ENCODE peak calls at places on chromosomes 13 and 19, in seven cellular contexts. One of them, this sample, is unnamed.

GRCh38 chr13:107450426-107450825 is 764.9 kb downstream of the LIG4 start:
- DNase-seq in germinal center: no peak
- DNase-seq in non-pigmented ciliary epithelial cell: no peak
- DNase-seq in small intestine: no peak
- DNase-seq in nucleus accumbens: no peak
- DNase-seq in mammary epithelial cell: no peak
- DNase-seq in stimulated activated CD4-positive, alpha-beta T cell treated with anti-CD3 and anti-CD28 coated beads, Interleukin-1b, Interleukin-23, amount 100 ng/mL, for 24 hours: no peak
- DNase-seq in this sample: no peak

GRCh38 chr13:57716295-57716694 is 84.8 kb downstream of the PCDH17 start:
- DNase-seq in small intestine: no peak
- DNase-seq in mammary epithelial cell: no peak
- DNase-seq in nucleus accumbens: no peak
- DNase-seq in non-pigmented ciliary epithelial cell: no peak
- DNase-seq in stimulated activated CD4-positive, alpha-beta T cell treated with anti-CD3 and anti-CD28 coated beads, Interleukin-1b, Interleukin-23, amount 100 ng/mL, for 24 hours: no peak
- DNase-seq in germinal center: no peak
- DNase-seq in this sample: no peak

GRCh38 chr19:41339936-41340335 is 13.8 kb downstream of the TGFB1 start:
- DNase-seq in stimulated activated CD4-positive, alpha-beta T cell treated with anti-CD3 and anti-CD28 coated beads, Interleukin-1b, Interleukin-23, amount 100 ng/mL, for 24 hours: no peak
- DNase-seq in small intestine: no peak
- DNase-seq in mammary epithelial cell: no peak
- DNase-seq in nucleus accumbens: no peak
- DNase-seq in non-pigmented ciliary epithelial cell: no peak
- DNase-seq in germinal center: no peak
- DNase-seq in this sample: no peak

GRCh38 chr13:29758591-29759114 is 91.8 kb downstream of the UBL3 start:
- DNase-seq in nucleus accumbens: no peak
- DNase-seq in stimulated activated CD4-positive, alpha-beta T cell treated with anti-CD3 and anti-CD28 coated beads, Interleukin-1b, Interleukin-23, amount 100 ng/mL, for 24 hours: peak
- DNase-seq in germinal center: peak
- DNase-seq in non-pigmented ciliary epithelial cell: no peak
- DNase-seq in small intestine: peak
- DNase-seq in mammary epithelial cell: peak
- DNase-seq in this sample: no peak

GRCh38 chr13:41552031-41552430 is 94.7 kb downstream of the RGCC start:
- DNase-seq in small intestine: no peak
- DNase-seq in mammary epithelial cell: no peak
- DNase-seq in germinal center: no peak
- DNase-seq in stimulated activated CD4-positive, alpha-beta T cell treated with anti-CD3 and anti-CD28 coated beads, Interleukin-1b, Interleukin-23, amount 100 ng/mL, for 24 hours: no peak
- DNase-seq in nucleus accumbens: no peak
- DNase-seq in non-pigmented ciliary epithelial cell: no peak
- DNase-seq in this sample: no peak

GRCh38 chr19:46766569-46767317 is 20.5 kb upstream of the STRN4 start:
- DNase-seq in germinal center: peak
- DNase-seq in stimulated activated CD4-positive, alpha-beta T cell treated with anti-CD3 and anti-CD28 coated beads, Interleukin-1b, Interleukin-23, amount 100 ng/mL, for 24 hours: no peak
- DNase-seq in non-pigmented ciliary epithelial cell: no peak
- DNase-seq in nucleus accumbens: no peak
- DNase-seq in small intestine: peak
- DNase-seq in mammary epithelial cell: no peak
- DNase-seq in this sample: no peak

GRCh38 chr19:37519890-37520289 is 13.2 kb downstream of the ZNF793 start:
- DNase-seq in nucleus accumbens: no peak
- DNase-seq in non-pigmented ciliary epithelial cell: peak
- DNase-seq in mammary epithelial cell: peak
- DNase-seq in germinal center: no peak
- DNase-seq in stimulated activated CD4-positive, alpha-beta T cell treated with anti-CD3 and anti-CD28 coated beads, Interleukin-1b, Interleukin-23, amount 100 ng/mL, for 24 hours: no peak
- DNase-seq in small intestine: no peak
- DNase-seq in this sample: no peak

GRCh38 chr13:20477394-20477793 is 48.3 kb downstream of the CRYL1 start:
- DNase-seq in small intestine: no peak
- DNase-seq in germinal center: no peak
- DNase-seq in stimulated activated CD4-positive, alpha-beta T cell treated with anti-CD3 and anti-CD28 coated beads, Interleukin-1b, Interleukin-23, amount 100 ng/mL, for 24 hours: no peak
- DNase-seq in nucleus accumbens: no peak
- DNase-seq in mammary epithelial cell: no peak
- DNase-seq in non-pigmented ciliary epithelial cell: no peak
- DNase-seq in this sample: no peak

GRCh38 chr19:41774515-41774980 is 19.2 kb downstream of the CEACAM6 start:
- DNase-seq in germinal center: no peak
- DNase-seq in stimulated activated CD4-positive, alpha-beta T cell treated with anti-CD3 and anti-CD28 coated beads, Interleukin-1b, Interleukin-23, amount 100 ng/mL, for 24 hours: peak
- DNase-seq in mammary epithelial cell: peak
- DNase-seq in non-pigmented ciliary epithelial cell: no peak
- DNase-seq in small intestine: peak
- DNase-seq in nucleus accumbens: no peak
- DNase-seq in this sample: no peak

GRCh38 chr13:114013952-114014629 is 40.2 kb upstream of the C13orf46 start:
- DNase-seq in small intestine: no peak
- DNase-seq in stimulated activated CD4-positive, alpha-beta T cell treated with anti-CD3 and anti-CD28 coated beads, Interleukin-1b, Interleukin-23, amount 100 ng/mL, for 24 hours: no peak
- DNase-seq in non-pigmented ciliary epithelial cell: no peak
- DNase-seq in germinal center: no peak
- DNase-seq in nucleus accumbens: no peak
- DNase-seq in mammary epithelial cell: no peak
- DNase-seq in this sample: no peak

GRCh38 chr19:48480151-48480475 is 10.9 kb downstream of the CYTH2 start:
- DNase-seq in non-pigmented ciliary epithelial cell: no peak
- DNase-seq in nucleus accumbens: peak
- DNase-seq in small intestine: no peak
- DNase-seq in stimulated activated CD4-positive, alpha-beta T cell treated with anti-CD3 and anti-CD28 coated beads, Interleukin-1b, Interleukin-23, amount 100 ng/mL, for 24 hours: no peak
- DNase-seq in germinal center: no peak
- DNase-seq in mammary epithelial cell: no peak
- DNase-seq in this sample: peak

GRCh38 chr19:48970923-48971395 is 5.8 kb downstream of the FTL start:
- DNase-seq in stimulated activated CD4-positive, alpha-beta T cell treated with anti-CD3 and anti-CD28 coated beads, Interleukin-1b, Interleukin-23, amount 100 ng/mL, for 24 hours: peak
- DNase-seq in nucleus accumbens: peak
- DNase-seq in non-pigmented ciliary epithelial cell: no peak
- DNase-seq in small intestine: peak
- DNase-seq in germinal center: peak
- DNase-seq in mammary epithelial cell: no peak
- DNase-seq in this sample: peak

GRCh38 chr13:29767006-29767405 is 83.4 kb downstream of the UBL3 start:
- DNase-seq in germinal center: no peak
- DNase-seq in nucleus accumbens: no peak
- DNase-seq in non-pigmented ciliary epithelial cell: no peak
- DNase-seq in stimulated activated CD4-positive, alpha-beta T cell treated with anti-CD3 and anti-CD28 coated beads, Interleukin-1b, Interleukin-23, amount 100 ng/mL, for 24 hours: no peak
- DNase-seq in mammary epithelial cell: no peak
- DNase-seq in small intestine: no peak
- DNase-seq in this sample: no peak

GRCh38 chr19:22446605-22447004 is 24.5 kb upstream of the ZNF98 start:
- DNase-seq in mammary epithelial cell: no peak
- DNase-seq in non-pigmented ciliary epithelial cell: no peak
- DNase-seq in stimulated activated CD4-positive, alpha-beta T cell treated with anti-CD3 and anti-CD28 coated beads, Interleukin-1b, Interleukin-23, amount 100 ng/mL, for 24 hours: no peak
- DNase-seq in germinal center: no peak
- DNase-seq in small intestine: no peak
- DNase-seq in nucleus accumbens: no peak
- DNase-seq in this sample: no peak

GRCh38 chr13:42108217-42108616 is 59.8 kb downstream of the DGKH start:
- DNase-seq in stimulated activated CD4-positive, alpha-beta T cell treated with anti-CD3 and anti-CD28 coated beads, Interleukin-1b, Interleukin-23, amount 100 ng/mL, for 24 hours: no peak
- DNase-seq in mammary epithelial cell: no peak
- DNase-seq in small intestine: no peak
- DNase-seq in germinal center: no peak
- DNase-seq in non-pigmented ciliary epithelial cell: no peak
- DNase-seq in nucleus accumbens: no peak
- DNase-seq in this sample: no peak

GRCh38 chr19:17871878-17872250 is at the start of gene SLC5A5:
- DNase-seq in germinal center: no peak
- DNase-seq in mammary epithelial cell: no peak
- DNase-seq in small intestine: no peak
- DNase-seq in non-pigmented ciliary epithelial cell: no peak
- DNase-seq in stimulated activated CD4-positive, alpha-beta T cell treated with anti-CD3 and anti-CD28 coated beads, Interleukin-1b, Interleukin-23, amount 100 ng/mL, for 24 hours: no peak
- DNase-seq in nucleus accumbens: no peak
- DNase-seq in this sample: no peak

GRCh38 chr19:18322318-18322758 is 538 bp downstream of the LSM4 start:
- DNase-seq in stimulated activated CD4-positive, alpha-beta T cell treated with anti-CD3 and anti-CD28 coated beads, Interleukin-1b, Interleukin-23, amount 100 ng/mL, for 24 hours: no peak
- DNase-seq in non-pigmented ciliary epithelial cell: no peak
- DNase-seq in mammary epithelial cell: no peak
- DNase-seq in small intestine: peak
- DNase-seq in nucleus accumbens: no peak
- DNase-seq in germinal center: peak
- DNase-seq in this sample: no peak

GRCh38 chr13:113089693-113090414 is 15.7 kb upstream of the F7 start:
- DNase-seq in mammary epithelial cell: no peak
- DNase-seq in non-pigmented ciliary epithelial cell: no peak
- DNase-seq in germinal center: no peak
- DNase-seq in small intestine: no peak
- DNase-seq in nucleus accumbens: no peak
- DNase-seq in stimulated activated CD4-positive, alpha-beta T cell treated with anti-CD3 and anti-CD28 coated beads, Interleukin-1b, Interleukin-23, amount 100 ng/mL, for 24 hours: no peak
- DNase-seq in this sample: no peak

GRCh38 chr13:106440846-106441245 is 94.6 kb downstream of the EFNB2 start:
- DNase-seq in small intestine: no peak
- DNase-seq in mammary epithelial cell: no peak
- DNase-seq in nucleus accumbens: no peak
- DNase-seq in non-pigmented ciliary epithelial cell: no peak
- DNase-seq in stimulated activated CD4-positive, alpha-beta T cell treated with anti-CD3 and anti-CD28 coated beads, Interleukin-1b, Interleukin-23, amount 100 ng/mL, for 24 hours: no peak
- DNase-seq in germinal center: no peak
- DNase-seq in this sample: no peak

GRCh38 chr19:49685845-49686332 is 3.5 kb upstream of the ADM5 start:
- DNase-seq in non-pigmented ciliary epithelial cell: no peak
- DNase-seq in small intestine: no peak
- DNase-seq in nucleus accumbens: no peak
- DNase-seq in stimulated activated CD4-positive, alpha-beta T cell treated with anti-CD3 and anti-CD28 coated beads, Interleukin-1b, Interleukin-23, amount 100 ng/mL, for 24 hours: no peak
- DNase-seq in mammary epithelial cell: no peak
- DNase-seq in germinal center: no peak
- DNase-seq in this sample: no peak

GRCh38 chr13:51825165-51825592 is 19.8 kb downstream of the TMEM272 start:
- DNase-seq in nucleus accumbens: no peak
- DNase-seq in mammary epithelial cell: peak
- DNase-seq in germinal center: no peak
- DNase-seq in non-pigmented ciliary epithelial cell: no peak
- DNase-seq in stimulated activated CD4-positive, alpha-beta T cell treated with anti-CD3 and anti-CD28 coated beads, Interleukin-1b, Interleukin-23, amount 100 ng/mL, for 24 hours: no peak
- DNase-seq in small intestine: no peak
- DNase-seq in this sample: no peak

GRCh38 chr19:12723643-12724426 is at the start of gene TNPO2:
- DNase-seq in mammary epithelial cell: peak
- DNase-seq in germinal center: peak
- DNase-seq in nucleus accumbens: peak
- DNase-seq in stimulated activated CD4-positive, alpha-beta T cell treated with anti-CD3 and anti-CD28 coated beads, Interleukin-1b, Interleukin-23, amount 100 ng/mL, for 24 hours: peak
- DNase-seq in non-pigmented ciliary epithelial cell: no peak
- DNase-seq in small intestine: peak
- DNase-seq in this sample: no peak

GRCh38 chr19:58150328-58150921 is at the start of gene ZNF329:
- DNase-seq in mammary epithelial cell: peak
- DNase-seq in non-pigmented ciliary epithelial cell: no peak
- DNase-seq in germinal center: peak
- DNase-seq in small intestine: peak
- DNase-seq in stimulated activated CD4-positive, alpha-beta T cell treated with anti-CD3 and anti-CD28 coated beads, Interleukin-1b, Interleukin-23, amount 100 ng/mL, for 24 hours: peak
- DNase-seq in nucleus accumbens: peak
- DNase-seq in this sample: peak

GRCh38 chr19:11693505-11694499 is 44.9 kb downstream of the ZNF823 start:
- DNase-seq in germinal center: no peak
- DNase-seq in non-pigmented ciliary epithelial cell: peak
- DNase-seq in mammary epithelial cell: peak
- DNase-seq in stimulated activated CD4-positive, alpha-beta T cell treated with anti-CD3 and anti-CD28 coated beads, Interleukin-1b, Interleukin-23, amount 100 ng/mL, for 24 hours: no peak
- DNase-seq in small intestine: peak
- DNase-seq in nucleus accumbens: no peak
- DNase-seq in this sample: no peak

GRCh38 chr13:113493315-113493951 is 2.9 kb upstream of the DCUN1D2 start:
- DNase-seq in nucleus accumbens: no peak
- DNase-seq in mammary epithelial cell: peak
- DNase-seq in non-pigmented ciliary epithelial cell: peak
- DNase-seq in stimulated activated CD4-positive, alpha-beta T cell treated with anti-CD3 and anti-CD28 coated beads, Interleukin-1b, Interleukin-23, amount 100 ng/mL, for 24 hours: no peak
- DNase-seq in germinal center: peak
- DNase-seq in small intestine: peak
- DNase-seq in this sample: no peak

GRCh38 chr19:10389863-10390262 is 9.5 kb upstream of the TYK2 start:
- DNase-seq in non-pigmented ciliary epithelial cell: no peak
- DNase-seq in nucleus accumbens: no peak
- DNase-seq in mammary epithelial cell: no peak
- DNase-seq in small intestine: no peak
- DNase-seq in stimulated activated CD4-positive, alpha-beta T cell treated with anti-CD3 and anti-CD28 coated beads, Interleukin-1b, Interleukin-23, amount 100 ng/mL, for 24 hours: no peak
- DNase-seq in germinal center: no peak
- DNase-seq in this sample: no peak

GRCh38 chr13:110307697-110308376 is 753 bp downstream of the COL4A2 start:
- DNase-seq in small intestine: no peak
- DNase-seq in nucleus accumbens: no peak
- DNase-seq in mammary epithelial cell: peak
- DNase-seq in stimulated activated CD4-positive, alpha-beta T cell treated with anti-CD3 and anti-CD28 coated beads, Interleukin-1b, Interleukin-23, amount 100 ng/mL, for 24 hours: no peak
- DNase-seq in non-pigmented ciliary epithelial cell: no peak
- DNase-seq in germinal center: no peak
- DNase-seq in this sample: no peak

GRCh38 chr19:23345838-23346237 is 49.4 kb downstream of the ZNF91 start:
- DNase-seq in germinal center: no peak
- DNase-seq in mammary epithelial cell: no peak
- DNase-seq in non-pigmented ciliary epithelial cell: no peak
- DNase-seq in nucleus accumbens: no peak
- DNase-seq in stimulated activated CD4-positive, alpha-beta T cell treated with anti-CD3 and anti-CD28 coated beads, Interleukin-1b, Interleukin-23, amount 100 ng/mL, for 24 hours: no peak
- DNase-seq in small intestine: no peak
- DNase-seq in this sample: no peak

This sample was measured in cardiac septum.